ENCODE peak calls at places on chromosomes 6 and 20, in six cellular contexts. Q, A, N, T, K and C are unnamed samples.

GRCh38 chr20:57655812-57656161 is 35.6 kb upstream of the ZBP1 start:
- DNase-seq in Q (peak), A (peak), N (no peak), T (no peak), K (no peak), C (no peak)

GRCh38 chr6:136737343-136738177 is 54.7 kb downstream of the MAP3K5 start:
- DNase-seq in Q (no peak), A (peak), N (no peak), T (no peak), K (no peak), C (no peak)

GRCh38 chr6:136280032-136280609 is 9.5 kb downstream of the BCLAF1 start:
- DNase-seq in Q (no peak), A (no peak), N (no peak), T (no peak), K (no peak), C (no peak)

GRCh38 chr6:26025047-26025893 is 62.0 kb upstream of the HFE start:
- DNase-seq in Q (no peak), A (peak), N (no peak), T (peak), K (no peak), C (no peak)

GRCh38 chr6:133645000-133645619 is 243.8 kb upstream of the TCF21 start:
- DNase-seq in Q (no peak), A (no peak), N (no peak), T (no peak), K (no peak), C (no peak)

GRCh38 chr20:17646901-17647301 is 35.1 kb downstream of the RRBP1 start:
- DNase-seq in Q (no peak), A (no peak), N (no peak), T (no peak), K (no peak), C (no peak)

GRCh38 chr6:47447726-47448125 is 29.9 kb upstream of the CD2AP start:
- DNase-seq in Q (no peak), A (no peak), N (no peak), T (no peak), K (no peak), C (no peak)

GRCh38 chr6:127851197-127851596 is 49.7 kb downstream of the THEMIS start:
- DNase-seq in Q (no peak), A (no peak), N (no peak), T (no peak), K (no peak), C (no peak)

GRCh38 chr20:19026121-19026878 is 186.1 kb upstream of the SLC24A3 start:
- DNase-seq in Q (peak), A (no peak), N (peak), T (no peak), K (no peak), C (no peak)

GRCh38 chr6:101539510-101540245 is 146.2 kb downstream of the GRIK2 start:
- DNase-seq in Q (no peak), A (no peak), N (no peak), T (no peak), K (no peak), C (no peak)

GRCh38 chr6:119484598-119484997 is 135.0 kb upstream of the MAN1A1 start:
- DNase-seq in Q (no peak), A (no peak), N (no peak), T (no peak), K (peak), C (no peak)

GRCh38 chr6:75504902-75505233 is 11.3 kb upstream of the FILIP1 start:
- DNase-seq in Q (no peak), A (no peak), N (no peak), T (no peak), K (no peak), C (no peak)

GRCh38 chr6:21479140-21479539 is 114.4 kb upstream of the SOX4 start:
- DNase-seq in Q (no peak), A (no peak), N (no peak), T (no peak), K (no peak), C (no peak)

GRCh38 chr20:3251806-3252205 is 12.8 kb upstream of the SLC4A11 start:
- DNase-seq in Q (no peak), A (no peak), N (no peak), T (no peak), K (no peak), C (no peak)

DNA sequence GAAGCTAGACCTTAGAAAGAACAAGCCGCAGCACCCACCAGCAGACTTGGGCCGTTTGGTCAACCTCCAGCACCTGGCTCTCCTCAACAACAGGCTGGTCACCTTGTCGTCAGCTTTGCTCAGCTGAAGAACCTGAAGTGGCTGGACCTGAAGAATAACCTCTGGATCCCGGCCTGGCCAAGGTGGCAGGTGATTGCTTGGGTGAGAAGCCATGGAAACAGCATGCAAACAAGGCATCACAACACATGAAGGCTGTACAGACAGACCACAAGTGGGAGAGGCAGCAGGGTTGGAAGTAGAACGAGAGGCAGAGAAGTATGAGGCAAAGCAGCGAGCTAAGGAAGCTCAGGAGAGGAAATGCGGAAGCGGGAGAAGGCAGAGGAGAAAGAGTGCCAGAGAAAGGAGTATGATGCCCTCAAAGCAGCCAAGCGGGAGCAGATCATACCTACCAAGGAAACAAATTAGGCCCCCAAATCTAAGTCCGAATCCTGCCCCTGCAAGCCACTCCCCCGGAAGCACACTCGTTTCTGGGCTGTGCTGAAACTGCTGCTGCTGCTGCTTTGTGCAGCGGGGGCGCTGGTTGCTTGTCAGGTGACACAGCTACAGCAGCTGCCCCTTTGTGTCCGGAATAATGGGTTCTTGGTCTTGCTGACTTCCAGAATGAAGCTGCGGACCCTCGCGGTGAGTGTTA is 121.6 kb upstream of the LGSN start:
- DNase-seq in Q (peak), A (peak), N (no peak), T (no peak), K (no peak), C (no peak)
- TF ChIP-seq ZNF274 in Q (no peak), A (no peak), N (no peak), T (no peak), K (no peak), C (no peak)

GRCh38 chr6:135094403-135094821 is 39.8 kb upstream of the HBS1L start:
- DNase-seq in Q (no peak), A (no peak), N (no peak), T (no peak), K (no peak), C (no peak)
- TF ChIP-seq ZNF274 in Q (no peak), A (no peak), N (no peak), T (no peak), K (no peak), C (no peak)

GRCh38 chr6:110188791-110189190 is 8.6 kb downstream of the CDC40 start:
- DNase-seq in Q (no peak), A (no peak), N (no peak), T (no peak), K (no peak), C (no peak)
- TF ChIP-seq ZNF274 in Q (no peak), A (no peak), N (no peak), T (no peak), K (no peak), C (no peak)

DNA sequence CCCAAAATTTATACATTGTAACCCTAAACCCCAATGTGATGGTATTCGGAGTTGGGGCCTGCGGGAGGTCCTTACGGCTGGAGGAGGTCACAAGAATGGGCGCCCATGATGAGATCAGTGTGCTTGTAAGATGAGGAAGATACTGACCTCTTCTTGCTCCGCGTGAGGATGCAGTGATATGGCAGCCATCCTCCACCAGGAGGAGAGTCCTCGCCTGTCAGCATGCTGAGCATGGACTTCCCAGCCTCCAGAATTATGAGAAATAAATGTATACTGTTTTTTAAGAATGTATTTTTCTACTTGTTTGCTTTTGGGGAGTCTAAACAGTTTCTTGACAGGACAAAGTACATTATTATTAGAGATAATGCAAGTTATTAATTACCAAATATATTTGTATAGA is 8.7 kb upstream of the SYNDIG1 start:
- DNase-seq in Q (no peak), A (no peak), N (no peak), T (no peak), K (no peak), C (no peak)
- TF ChIP-seq ZNF274 in Q (no peak), A (no peak), N (no peak), T (no peak), K (no peak), C (no peak)

GRCh38 chr20:40687384-40688128 is 1.5 kb downstream of the MAFB start:
- DNase-seq in Q (peak), A (no peak), N (no peak), T (no peak), K (no peak), C (no peak)
- TF ChIP-seq ZNF274 in Q (no peak), A (no peak), N (no peak), T (no peak), K (no peak), C (no peak)

DNA sequence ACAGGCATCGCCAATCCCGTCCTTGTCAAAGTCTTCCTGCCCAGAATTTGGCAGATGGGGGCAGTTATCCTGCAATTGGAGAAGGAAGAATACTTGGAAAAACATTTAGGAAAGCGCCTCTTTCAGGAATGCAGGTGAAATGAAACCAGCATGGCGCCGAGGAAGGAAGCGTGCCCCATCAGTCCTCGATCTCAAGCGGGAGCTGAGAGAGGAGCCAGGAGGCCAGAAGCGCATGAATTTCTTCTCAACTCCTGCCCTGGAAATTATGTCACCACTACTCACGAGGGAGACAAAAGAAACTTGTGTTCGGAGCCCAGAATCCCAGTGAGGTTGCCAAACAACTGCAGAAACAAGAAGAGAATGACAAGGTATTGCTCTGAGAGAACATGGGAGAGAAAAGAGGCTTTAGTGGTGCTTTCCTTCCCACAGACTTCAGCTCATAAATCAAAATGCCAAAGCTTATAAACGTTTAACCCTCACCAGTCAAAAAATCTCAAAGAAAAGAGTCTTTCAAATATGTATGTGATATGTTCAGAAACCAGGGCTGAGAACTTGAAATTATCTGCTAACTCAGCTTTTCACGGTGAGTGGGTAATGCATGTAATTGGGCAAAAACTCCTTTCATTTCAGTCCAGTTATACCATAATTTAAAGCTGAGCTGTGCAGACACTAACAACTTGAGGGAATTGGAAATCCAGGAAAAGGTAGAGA is 23.9 kb downstream of the THBS2 start:
- DNase-seq in Q (peak), A (no peak), N (no peak), T (no peak), K (no peak), C (no peak)
- TF ChIP-seq ZNF274 in Q (no peak), A (no peak), N (no peak), T (no peak), K (no peak), C (no peak)

DNA sequence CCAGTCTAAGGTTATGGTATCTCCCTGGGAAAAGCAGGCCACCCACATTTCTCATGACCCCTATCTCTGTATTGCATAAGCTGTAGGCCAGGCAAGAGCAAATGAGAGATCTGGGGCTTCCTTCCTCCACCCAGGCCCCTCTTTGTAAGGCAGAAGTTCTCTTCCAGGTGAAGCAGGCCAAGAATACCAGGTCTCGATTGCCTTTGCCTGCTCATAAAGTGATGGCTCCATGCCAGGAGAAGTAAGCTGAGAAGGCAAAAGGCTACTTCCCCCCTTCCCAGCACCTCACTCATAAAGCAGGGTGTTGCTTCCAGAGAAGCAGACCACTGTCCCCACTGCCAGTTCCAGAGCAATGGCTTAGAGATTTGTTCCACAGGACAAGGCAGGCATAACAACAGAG is 144.2 kb upstream of the KCNK16 start:
- DNase-seq in Q (no peak), A (no peak), N (no peak), T (no peak), K (no peak), C (no peak)
- TF ChIP-seq ZNF274 in Q (no peak), A (no peak), N (no peak), T (no peak), K (no peak), C (no peak)

GRCh38 chr20:10806539-10806938 is 132.7 kb upstream of the JAG1 start:
- DNase-seq in Q (no peak), A (no peak), N (no peak), T (no peak), K (no peak), C (no peak)

GRCh38 chr20:10800288-10800687 is 126.5 kb upstream of the JAG1 start:
- DNase-seq in Q (no peak), A (no peak), N (no peak), T (peak), K (no peak), C (no peak)

GRCh38 chr20:10805764-10806163 is 132.0 kb upstream of the JAG1 start:
- DNase-seq in Q (no peak), A (no peak), N (no peak), T (no peak), K (no peak), C (no peak)

GRCh38 chr20:10798811-10799210 is 125.0 kb upstream of the JAG1 start:
- DNase-seq in Q (no peak), A (no peak), N (no peak), T (no peak), K (no peak), C (no peak)

GRCh38 chr20:10802201-10802600 is 128.4 kb upstream of the JAG1 start:
- DNase-seq in Q (no peak), A (no peak), N (no peak), T (no peak), K (no peak), C (no peak)
- TF ChIP-seq ZNF274 in Q (no peak), A (no peak), N (no peak), T (no peak), K (no peak), C (no peak)

GRCh38 chr6:40956871-40957270 is 82.2 kb downstream of the UNC5CL start:
- DNase-seq in Q (no peak), A (no peak), N (no peak), T (no peak), K (no peak), C (no peak)

GRCh38 chr6:40960784-40961430 is 78.1 kb downstream of the UNC5CL start:
- DNase-seq in Q (no peak), A (no peak), N (no peak), T (peak), K (no peak), C (no peak)

GRCh38 chr6:40957616-40958492 is 81.2 kb downstream of the UNC5CL start:
- DNase-seq in Q (no peak), A (no peak), N (no peak), T (peak), K (peak), C (no peak)

GRCh38 chr6:40959781-40960327 is 79.2 kb downstream of the UNC5CL start:
- DNase-seq in Q (no peak), A (no peak), N (no peak), T (peak), K (no peak), C (no peak)

GRCh38 chr6:40958740-40959139 is 80.3 kb downstream of the UNC5CL start:
- DNase-seq in Q (no peak), A (no peak), N (no peak), T (peak), K (no peak), C (no peak)
- TF ChIP-seq ZNF274 in Q (no peak), A (no peak), N (no peak), T (no peak), K (no peak), C (no peak)

GRCh38 chr20:38093641-38094077 is 60.1 kb downstream of the RPRD1B start:
- DNase-seq in Q (no peak), A (no peak), N (no peak), T (peak), K (no peak), C (no peak)

GRCh38 chr20:38092260-38092857 is 58.8 kb downstream of the RPRD1B start:
- DNase-seq in Q (no peak), A (no peak), N (peak), T (no peak), K (no peak), C (no peak)

GRCh38 chr20:38091447-38092216 is 58.1 kb downstream of the RPRD1B start:
- DNase-seq in Q (no peak), A (peak), N (peak), T (no peak), K (no peak), C (no peak)

GRCh38 chr20:38094373-38094775 is 60.8 kb downstream of the RPRD1B start:
- DNase-seq in Q (no peak), A (peak), N (peak), T (peak), K (no peak), C (no peak)

DNA sequence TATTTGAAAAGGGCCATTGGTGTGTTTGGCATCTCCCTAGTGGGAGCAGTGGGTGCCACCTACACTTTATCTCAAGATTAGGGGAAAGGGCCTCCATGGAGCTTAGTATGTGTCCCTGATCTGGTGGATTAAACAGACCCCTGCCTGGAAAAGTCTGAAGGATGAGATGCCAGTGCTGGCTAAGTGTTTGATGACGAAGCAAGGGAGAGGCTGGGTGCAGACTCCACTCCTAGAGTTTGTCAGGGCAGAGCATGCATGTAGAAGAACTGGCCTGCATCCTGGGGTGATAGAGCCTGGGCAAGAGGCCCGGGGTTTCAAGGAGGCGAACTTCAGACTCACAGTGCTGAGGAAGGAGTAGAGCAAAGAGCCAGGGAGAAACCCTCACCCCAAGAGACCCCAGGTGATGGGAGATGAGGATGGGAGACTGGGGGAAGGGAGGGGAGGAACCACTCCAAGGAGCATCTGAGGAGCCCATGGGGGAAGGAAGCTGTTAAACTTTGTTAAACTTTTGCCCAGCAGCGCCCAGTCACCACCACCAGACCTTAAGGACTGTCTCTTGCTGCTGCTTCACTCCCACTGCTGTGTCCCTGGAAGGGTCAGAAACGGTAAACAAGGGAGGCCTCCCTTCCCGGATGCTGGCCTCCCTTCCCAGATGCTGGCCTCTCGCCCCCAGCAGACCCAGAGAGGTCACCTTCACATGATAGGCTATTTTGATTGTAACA is 61.6 kb downstream of the RPRD1B start:
- DNase-seq in Q (no peak), A (no peak), N (no peak), T (no peak), K (no peak), C (no peak)
- TF ChIP-seq ZNF274 in Q (no peak), A (no peak), N (no peak), T (no peak), K (no peak), C (no peak)